ENCODE peak calls at places on chromosome X, in nine cellular contexts. Q, Y, H, T, R, G, E, C and Z are unnamed samples.

GRCh38 chrX:154408659-154409221 is 314 bp downstream of the DNASE1L1 start:
- DNase-seq in Q (no peak), Y (no peak), H (no peak), T (no peak), R (no peak), G (no peak), E (no peak), C (no peak), Z (no peak)

GRCh38 chrX:66328950-66329596 is 165.0 kb downstream of the HEPH start:
- DNase-seq in Q (no peak), Y (no peak), H (no peak), T (no peak), R (no peak), G (no peak), E (no peak), C (no peak), Z (no peak)

GRCh38 chrX:134642394-134642793 is 15.9 kb downstream of the PLAC1 start:
- DNase-seq in Q (no peak), Y (no peak), H (no peak), T (no peak), R (no peak), G (no peak), E (no peak), C (no peak), Z (no peak)

GRCh38 chrX:55161581-55161980 is 58.6 kb upstream of the PAGE5 start:
- DNase-seq in Q (peak), Y (no peak), H (peak), T (no peak), R (no peak), G (no peak), E (no peak), C (no peak), Z (peak)

GRCh38 chrX:5595570-5595969 is 633.1 kb downstream of the NLGN4X start:
- DNase-seq in Q (no peak), Y (no peak), H (no peak), T (no peak), R (no peak), G (no peak), E (no peak), C (no peak), Z (no peak)

GRCh38 chrX:51461053-51462050 is 35.0 kb downstream of the NUDT11 start:
- DNase-seq in Q (peak), Y (peak), H (no peak), T (no peak), R (no peak), G (no peak), E (no peak), C (no peak), Z (no peak)

GRCh38 chrX:46770817-46771163 is 11.9 kb upstream of the SLC9A7 start:
- DNase-seq in Q (no peak), Y (no peak), H (no peak), T (no peak), R (no peak), G (no peak), E (no peak), C (no peak), Z (peak)

GRCh38 chrX:13891367-13892146 is 74.7 kb upstream of the GPM6B start:
- DNase-seq in Q (no peak), Y (no peak), H (no peak), T (no peak), R (no peak), G (no peak), E (peak), C (peak), Z (no peak)

GRCh38 chrX:109390556-109390955 is 91.3 kb downstream of the GUCY2F start:
- DNase-seq in Q (no peak), Y (no peak), H (no peak), T (no peak), R (no peak), G (no peak), E (no peak), C (no peak), Z (peak)

GRCh38 chrX:74419861-74420193 is 1.5 kb upstream of the SLC16A2 start:
- DNase-seq in Q (no peak), Y (peak), H (no peak), T (no peak), R (no peak), G (no peak), E (no peak), C (no peak), Z (no peak)